ENCODE peak calls at places on chromosomes 4 and X, in seven cellular contexts. H is A549, P is HepG2, U is K562, D is SK-N-SH, W is HCT116, C is GM23338. J is an unnamed sample.

GRCh38 chr4:128868758-128869157 is 59.3 kb downstream of the JADE1 start:
- DNase-seq in C (no peak), H (no peak), U (no peak), D (no peak), W (no peak), P (no peak), J (no peak)

GRCh38 chr4:109209647-109210046 is 92.8 kb downstream of the COL25A1 start:
- DNase-seq in D (no peak), P (no peak), U (no peak), W (no peak), C (no peak), H (no peak), J (no peak)

GRCh38 chrX:38817004-38817703 is 15.9 kb downstream of the MID1IP1 start:
- DNase-seq in H (peak; percentile 23), U (peak; percentile 14), D (no peak), P (no peak), W (no peak), C (peak; percentile 42), J (peak; percentile 55)

GRCh38 chr4:140427104-140427918 is at the start of gene CLGN:
- DNase-seq in H (peak; percentile 77), C (peak; percentile 94), U (peak; percentile 49), W (peak; percentile 45), D (peak; percentile 95), P (peak; percentile 77), J (peak; percentile 50)

GRCh38 chr4:72397314-72397713 is 171.7 kb downstream of the ADAMTS3 start:
- DNase-seq in W (no peak), U (no peak), C (no peak), H (no peak), P (no peak), D (no peak), J (no peak)

GRCh38 chr4:25441519-25442117 is 64.6 kb downstream of the ANAPC4 start:
- DNase-seq in U (peak; percentile 45), H (peak; percentile 66), D (peak; percentile 52), C (peak; percentile 86), W (peak; percentile 52), P (peak; percentile 44), J (no peak)

GRCh38 chr4:169617306-169617705 is 3.1 kb upstream of the CLCN3 start:
- DNase-seq in D (no peak), W (no peak), C (no peak), U (no peak), P (no peak), H (no peak), J (no peak)

GRCh38 chrX:2325076-2325784 is 175.5 kb downstream of the DHRSX start:
- DNase-seq in U (peak; percentile 45), W (no peak), D (peak; percentile 49), P (no peak), H (no peak), C (no peak), J (no peak)

GRCh38 chrX:27186671-27187070 is 276.5 kb downstream of the PPP4R3C start:
- DNase-seq in C (peak; percentile 37), U (peak; percentile 10), P (peak; percentile 13), W (peak; percentile 3), H (peak; percentile 50), D (peak; percentile 18), J (no peak)

GRCh38 chr4:176800891-176801534 is 8.3 kb upstream of the VEGFC start:
- DNase-seq in D (no peak), H (no peak), U (no peak), C (no peak), P (no peak), W (no peak), J (no peak)

GRCh38 chr4:186936496-186937375 is 213.1 kb upstream of the FAT1 start:
- DNase-seq in U (no peak), H (peak; percentile 87), W (peak; percentile 84), P (peak; percentile 95), C (no peak), D (no peak), J (no peak)

GRCh38 chr4:7361256-7361655 is 73.5 kb downstream of the PSAPL1 start:
- DNase-seq in U (no peak), H (no peak), C (no peak), D (no peak), P (no peak), W (no peak), J (no peak)

GRCh38 chr4:17490575-17491059 is 21.3 kb downstream of the QDPR start:
- DNase-seq in H (no peak), U (no peak), P (peak; percentile 88), W (no peak), C (no peak), D (peak; percentile 87), J (no peak)

GRCh38 chr4:96654045-96654444 is 814.2 kb downstream of the PDHA2 start:
- DNase-seq in H (no peak), D (no peak), W (no peak), U (no peak), C (no peak), P (no peak), J (no peak)

GRCh38 chr4:65018313-65018712 is 609.1 kb upstream of the TECRL start:
- DNase-seq in P (no peak), H (no peak), W (no peak), D (no peak), U (no peak), C (no peak), J (no peak)

GRCh38 chr4:15413010-15413622 is 14.7 kb upstream of the C1QTNF7 start:
- DNase-seq in P (no peak), H (no peak), W (no peak), C (no peak), U (no peak), D (no peak), J (no peak)

GRCh38 chr4:15413623-15414019 is 14.2 kb upstream of the C1QTNF7 start:
- DNase-seq in H (no peak), U (no peak), D (no peak), W (no peak), C (no peak), P (no peak), J (no peak)

GRCh38 chr4:15405069-15405468 is 22.8 kb upstream of the C1QTNF7 start:
- DNase-seq in D (no peak), P (no peak), C (no peak), H (no peak), U (no peak), W (no peak), J (no peak)

GRCh38 chr4:15414601-15415091 is 13.2 kb upstream of the C1QTNF7 start:
- DNase-seq in H (peak; percentile 16), U (no peak), W (no peak), P (no peak), D (no peak), C (no peak), J (no peak)

GRCh38 chr4:15410750-15411149 is 17.1 kb upstream of the C1QTNF7 start:
- DNase-seq in W (no peak), P (no peak), D (peak; percentile 23), H (no peak), U (no peak), C (no peak), J (no peak)
- TF ChIP-seq REST in W (no peak), P (no peak), D (no peak), H (no peak), U (no peak), C (no peak), J (no peak)

GRCh38 chr4:47498899-47499298 is 13.8 kb downstream of the ATP10D start:
- DNase-seq in W (no peak), P (no peak), U (no peak), H (no peak), C (no peak), D (no peak), J (no peak)

GRCh38 chr4:47505666-47506065 is 20.6 kb downstream of the ATP10D start:
- DNase-seq in P (no peak), U (no peak), H (no peak), C (no peak), D (no peak), W (no peak), J (no peak)

GRCh38 chr4:47499705-47500104 is 14.6 kb downstream of the ATP10D start:
- DNase-seq in W (no peak), P (no peak), C (no peak), D (no peak), H (no peak), U (no peak), J (no peak)

DNA sequence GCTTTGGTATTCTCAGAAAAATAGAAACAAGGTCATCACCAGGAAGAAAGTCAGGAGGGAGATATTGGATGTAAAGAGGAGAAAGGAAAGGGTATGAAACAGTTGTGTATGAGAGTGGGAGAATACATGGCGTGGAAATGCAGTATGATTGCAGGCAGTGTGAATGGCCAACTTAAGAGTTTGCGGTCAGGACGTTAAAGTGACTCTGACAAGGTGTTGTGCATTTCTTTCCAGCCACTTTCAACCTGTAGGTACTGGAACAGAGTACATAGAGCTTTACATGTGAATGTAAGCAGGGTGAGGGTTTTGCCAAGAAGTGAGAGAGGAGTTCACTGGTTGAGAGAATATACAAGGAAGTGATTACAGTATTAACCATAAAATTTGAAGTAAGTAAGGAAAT is 15.7 kb downstream of the ATP10D start:
- DNase-seq in P (no peak), H (no peak), W (no peak), D (no peak), C (no peak), U (no peak), J (no peak)
- H3K4me3 ChIP-seq in P (no peak overlapping the region), H (no peak overlapping the region), W (no peak overlapping the region), D (no peak overlapping the region), C (no peak overlapping the region), U (no peak overlapping the region), J (no peak overlapping the region)

GRCh38 chrX:68947882-68948605 is 119.2 kb downstream of the EFNB1 start:
- DNase-seq in U (peak; percentile 20), H (no peak), W (no peak), C (no peak), D (peak; percentile 76), P (no peak), J (no peak)

DNA sequence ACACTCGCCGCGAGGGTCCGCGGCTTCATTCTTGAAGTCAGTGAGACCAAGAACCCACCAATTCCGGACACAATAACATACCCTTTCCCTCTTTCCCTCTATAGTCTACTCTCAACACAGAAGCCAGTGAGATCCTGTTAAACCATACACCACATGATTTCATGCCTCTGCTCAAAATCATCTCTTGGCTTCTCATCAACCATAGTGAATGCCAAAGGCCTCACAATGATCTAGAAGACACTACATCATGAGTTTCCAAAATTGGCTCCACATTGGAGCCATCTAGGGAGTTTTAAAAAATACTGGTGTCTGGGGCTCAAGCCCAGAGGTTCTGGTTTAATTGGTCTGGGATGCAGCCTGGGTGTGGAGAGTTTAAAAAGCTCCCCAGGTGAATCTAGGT is 124.5 kb downstream of the EFNB1 start:
- DNase-seq in C (no peak), W (no peak), D (no peak), P (no peak), H (no peak), U (no peak), J (no peak)
- TF ChIP-seq CTCF in C (no peak), W (no peak), D (no peak), P (no peak), H (no peak), U (no peak), J (no peak)

DNA sequence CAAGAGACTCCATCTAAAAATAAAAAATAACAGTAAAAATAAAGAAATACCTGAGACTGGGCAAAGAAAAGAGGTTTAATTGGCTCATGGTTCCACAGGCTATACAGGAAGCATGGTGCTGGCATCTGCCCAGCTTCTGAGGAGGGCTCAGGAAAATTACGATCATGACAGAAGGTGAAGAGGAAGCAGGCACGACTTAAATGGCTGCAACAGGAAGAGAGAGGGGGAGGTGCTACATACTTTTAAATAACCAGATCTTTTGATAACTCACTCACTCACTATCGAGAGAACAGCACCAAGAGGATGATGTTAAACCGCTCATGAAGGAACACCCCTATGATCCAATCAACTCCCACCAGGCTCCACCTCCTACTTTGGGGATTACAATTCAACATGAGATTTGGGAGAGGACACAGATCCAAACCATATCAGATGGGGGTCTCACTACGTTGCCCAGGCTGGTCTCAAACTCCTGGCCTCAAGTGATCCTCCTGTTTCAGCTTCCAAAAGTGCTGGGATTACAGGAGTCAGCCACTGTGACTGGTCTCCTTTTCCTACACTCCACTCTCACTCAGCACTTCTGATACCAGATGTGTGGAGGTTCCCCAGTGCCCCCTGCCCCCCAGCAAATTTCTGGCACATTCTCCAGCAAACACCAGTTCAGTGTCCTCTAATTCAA is 11.9 kb upstream of the ZNF157 start:
- DNase-seq in W (no peak), H (no peak), D (no peak), U (no peak), C (no peak), P (no peak), J (peak; percentile 8)
- TF ChIP-seq REST in W (no peak), H (no peak), D (no peak), U (no peak), C (no peak), P (no peak), J (no peak)